ENCODE peak calls at places on chromosomes 5 and 9, in six cellular contexts. M, G, D, R, X and J are unnamed samples.

GRCh38 chr9:17291766-17292165 is 156.9 kb downstream of the CNTLN start:
- DNase-seq in M (no peak), G (no peak), D (peak), R (no peak), X (no peak), J (peak)

GRCh38 chr9:104992696-104993095 is 64.7 kb upstream of the ABCA1 start:
- DNase-seq in M (no peak), G (peak), D (peak), R (no peak), X (no peak), J (peak)

GRCh38 chr5:138337685-138338410 is at the start of gene FAM53C:
- DNase-seq in M (peak), G (peak), D (peak), R (peak), X (peak), J (peak)

GRCh38 chr5:38556115-38556598 is 289 bp downstream of the LIFR start:
- DNase-seq in M (no peak), G (peak), D (no peak), R (peak), X (no peak), J (no peak)

GRCh38 chr5:176863041-176863764 is 35.9 kb downstream of the HK3 start:
- DNase-seq in M (no peak), G (no peak), D (no peak), R (no peak), X (no peak), J (no peak)

GRCh38 chr5:148786456-148786855 is 40.0 kb upstream of the ADRB2 start:
- DNase-seq in M (no peak), G (no peak), D (peak), R (no peak), X (no peak), J (peak)

GRCh38 chr9:14098102-14098501 is 215.8 kb downstream of the NFIB start:
- DNase-seq in M (no peak), G (no peak), D (peak), R (no peak), X (no peak), J (peak)

GRCh38 chr9:88106492-88106891 is 31.8 kb downstream of the SPATA31C2 start:
- DNase-seq in M (peak), G (peak), D (peak), R (no peak), X (no peak), J (peak)

GRCh38 chr9:6433405-6433804 is 20.4 kb downstream of the UHRF2 start:
- DNase-seq in M (no peak), G (no peak), D (peak), R (no peak), X (no peak), J (peak)

GRCh38 chr9:132794730-132795380 is 83.2 kb downstream of the AK8 start:
- DNase-seq in M (no peak), G (peak), D (no peak), R (no peak), X (no peak), J (no peak)

GRCh38 chr9:137435381-137435891 is 5.7 kb downstream of the ENTPD8 start:
- DNase-seq in M (no peak), G (no peak), D (no peak), R (no peak), X (no peak), J (no peak)

GRCh38 chr5:53991942-53992341 is 318.4 kb downstream of the ARL15 start:
- DNase-seq in M (no peak), G (peak), D (no peak), R (no peak), X (no peak), J (no peak)

GRCh38 chr5:80592761-80593160 is 22.7 kb upstream of the ANKRD34B start:
- DNase-seq in M (no peak), G (peak), D (no peak), R (peak), X (no peak), J (no peak)

GRCh38 chr5:134125195-134126015 is 10.9 kb downstream of the TCF7 start:
- DNase-seq in M (no peak), G (no peak), D (peak), R (no peak), X (no peak), J (no peak)

GRCh38 chr5:87390576-87391199 is 22.0 kb downstream of the CCNH start:
- DNase-seq in M (no peak), G (no peak), D (peak), R (no peak), X (no peak), J (peak)

GRCh38 chr5:1380011-1380817 is 35.3 kb upstream of the CLPTM1L start:
- DNase-seq in M (peak), G (peak), D (peak), R (peak), X (peak), J (peak)

GRCh38 chr5:133220851-133221674 is 169.2 kb downstream of the HSPA4 start:
- DNase-seq in M (no peak), G (no peak), D (peak), R (no peak), X (no peak), J (peak)

GRCh38 chr9:128355451-128355850 is 15.1 kb downstream of the SLC27A4 start:
- DNase-seq in M (no peak), G (no peak), D (no peak), R (no peak), X (no peak), J (no peak)

GRCh38 chr9:108386859-108387384 is 468.9 kb downstream of the ACTL7B start:
- DNase-seq in M (no peak), G (no peak), D (peak), R (no peak), X (no peak), J (peak)

GRCh38 chr5:4777435-4777834 is 362.7 kb upstream of the ADAMTS16 start:
- DNase-seq in M (no peak), G (no peak), D (no peak), R (no peak), X (no peak), J (no peak)

GRCh38 chr5:36150676-36151433 is 832 bp downstream of the LMBRD2 start:
- DNase-seq in M (peak), G (peak), D (peak), R (peak), X (peak), J (peak)

GRCh38 chr9:14372437-14373318 is 58.7 kb upstream of the NFIB start:
- DNase-seq in M (peak), G (peak), D (peak), R (no peak), X (no peak), J (peak)

GRCh38 chr5:35067985-35068384 is 20.2 kb upstream of the AGXT2 start:
- DNase-seq in M (no peak), G (no peak), D (peak), R (no peak), X (no peak), J (no peak)

GRCh38 chr5:2686296-2686695 is 65.2 kb downstream of the IRX2 start:
- DNase-seq in M (no peak), G (peak), D (no peak), R (no peak), X (peak), J (no peak)

GRCh38 chr5:8848997-8849585 is 696.8 kb downstream of the SEMA5A start:
- DNase-seq in M (no peak), G (no peak), D (peak), R (no peak), X (no peak), J (peak)

GRCh38 chr5:141525659-141526058 is 36.8 kb downstream of the PCDHGC5 start:
- DNase-seq in M (no peak), G (no peak), D (no peak), R (no peak), X (no peak), J (no peak)

GRCh38 chr9:129781991-129782390 is 21.0 kb upstream of the TOR1B start:
- DNase-seq in M (no peak), G (no peak), D (no peak), R (no peak), X (no peak), J (no peak)

GRCh38 chr5:168683247-168683926 is 104.2 kb upstream of the PANK3 start:
- DNase-seq in M (no peak), G (no peak), D (no peak), R (no peak), X (no peak), J (no peak)

GRCh38 chr9:38388283-38389223 is 3.9 kb upstream of the ALDH1B1 start:
- DNase-seq in M (no peak), G (no peak), D (peak), R (no peak), X (no peak), J (peak)

GRCh38 chr5:135246923-135247795 is 151.9 kb downstream of the MACROH2A1 start:
- DNase-seq in M (peak), G (peak), D (peak), R (peak), X (no peak), J (peak)

GRCh38 chr5:102755691-102756371 is 726 bp downstream of the PAM start:
- DNase-seq in M (peak), G (peak), D (peak), R (peak), X (peak), J (peak)

GRCh38 chr5:1847611-1848010 is 35.1 kb downstream of the IRX4 start:
- DNase-seq in M (no peak), G (no peak), D (no peak), R (no peak), X (no peak), J (no peak)

GRCh38 chr9:94168203-94169000 is 84.1 kb downstream of the PTPDC1 start:
- DNase-seq in M (no peak), G (no peak), D (peak), R (no peak), X (no peak), J (no peak)
- H3K4ac ChIP-seq in M (no peak), G (no peak), D (peak), R (no peak), X (no peak), J (no peak)

GRCh38 chr5:73648490-73648889 is 22.5 kb downstream of the ARHGEF28 start:
- DNase-seq in M (no peak), G (no peak), D (no peak), R (no peak), X (no peak), J (no peak)
- H3K23ac ChIP-seq in M (no peak), G (no peak), D (peak), R (no peak), X (no peak), J (no peak)

GRCh38 chr5:173864126-173865075 is 23.7 kb upstream of the CPEB4 start:
- DNase-seq in M (no peak), G (no peak), D (no peak), R (no peak), X (no peak), J (no peak)
- H3K4ac ChIP-seq in M (no peak), G (no peak), D (no peak), R (no peak), X (no peak), J (no peak)

DNA sequence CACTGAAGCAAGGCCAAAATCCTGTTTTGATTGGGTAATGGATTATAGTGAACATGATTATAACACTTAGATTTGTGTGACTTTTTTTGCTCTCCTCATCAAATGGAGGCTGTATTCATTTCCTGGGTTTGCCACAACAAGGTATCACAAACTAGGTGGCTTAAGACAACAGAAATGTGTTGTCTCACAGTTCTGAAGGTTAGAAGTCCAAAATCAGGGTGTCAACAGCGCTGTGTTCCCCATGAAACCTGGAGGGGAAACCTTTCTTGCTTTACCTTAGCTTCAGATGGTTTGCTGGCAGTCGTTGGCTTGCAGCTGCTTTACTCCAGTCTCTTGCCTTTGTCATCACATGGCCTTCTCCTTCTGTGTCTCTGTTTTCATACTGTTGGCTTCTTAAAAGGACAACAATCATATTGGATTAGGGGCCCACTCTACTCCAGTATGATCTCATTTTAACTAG is 32.4 kb downstream of the CDC42SE2 start:
- DNase-seq in M (no peak), G (no peak), D (no peak), R (no peak), X (no peak), J (no peak)
- H3K23ac ChIP-seq in M (no peak), G (no peak), D (no peak), R (no peak), X (no peak), J (no peak)

GRCh38 chr5:139667730-139668063 is 19.5 kb downstream of the CXXC5 start:
- DNase-seq in M (no peak), G (no peak), D (peak), R (no peak), X (no peak), J (peak)
- H3K4ac ChIP-seq in M (no peak), G (no peak), D (peak), R (no peak), X (no peak), J (no peak)